ENCODE peak calls at places on chromosome 1, in six cellular contexts. S is cardiac fibroblast, N is epithelial cell of proximal tubule, W is HFFc6, R is sigmoid colon, P is GM10248. H is an unnamed sample.

GRCh38 chr1:152003846-152004442 is 10.3 kb upstream of the S100A10 start:
- DNase-seq in S (no peak), N (no peak), W (peak; percentile 16), R (no peak), P (no peak), H (peak; percentile 24)

GRCh38 chr1:147785794-147786506 is 25.5 kb upstream of the GJA5 start:
- DNase-seq in S (no peak), N (no peak), W (no peak), R (no peak), P (no peak), H (no peak)

GRCh38 chr1:47578026-47578861 is 140.4 kb downstream of the FOXD2 start:
- DNase-seq in S (no peak), N (no peak), W (no peak), R (peak; percentile 77), P (no peak), H (no peak)

GRCh38 chr1:21762022-21762404 is 20.9 kb downstream of the USP48 start:
- DNase-seq in S (no peak), N (no peak), W (no peak), R (no peak), P (no peak), H (no peak)

GRCh38 chr1:36217667-36218066 is 6.6 kb upstream of the THRAP3 start:
- DNase-seq in S (peak; percentile 81), N (peak; percentile 67), W (peak; percentile 29), R (no peak), P (no peak), H (no peak)

GRCh38 chr1:29639741-29640427 is 403.6 kb downstream of the PTPRU start:
- DNase-seq in S (peak; percentile 27), N (peak; percentile 76), W (peak; percentile 51), R (no peak), P (no peak), H (no peak)

GRCh38 chr1:12616709-12617373 is 1.2 kb downstream of the DHRS3 start:
- DNase-seq in S (peak; percentile 24), N (no peak), W (no peak), R (peak; percentile 81), P (no peak), H (no peak)

GRCh38 chr1:24828183-24828886 is 83.1 kb downstream of the CLIC4 start:
- DNase-seq in S (no peak), N (no peak), W (no peak), R (no peak), P (no peak), H (no peak)

GRCh38 chr1:198750081-198750480 is 111.2 kb downstream of the PTPRC start:
- DNase-seq in S (no peak), N (no peak), W (no peak), R (no peak), P (no peak), H (no peak)

GRCh38 chr1:45512641-45513054 is 9.0 kb downstream of the PRDX1 start:
- DNase-seq in S (peak; percentile 74), N (peak; percentile 31), W (peak; percentile 64), R (peak; percentile 67), P (peak; percentile 64), H (peak; percentile 63)

GRCh38 chr1:208809876-208810275 is 565.7 kb upstream of the PLXNA2 start:
- DNase-seq in S (no peak), N (no peak), W (no peak), R (no peak), P (no peak), H (no peak)

GRCh38 chr1:33334081-33334552 is 13.2 kb upstream of the A3GALT2 start:
- DNase-seq in S (peak; percentile 80), N (no peak), W (no peak), R (peak; percentile 87), P (no peak), H (no peak)

GRCh38 chr1:53415432-53415831 is 43.8 kb upstream of the DMRTB1 start:
- DNase-seq in S (no peak), N (no peak), W (no peak), R (peak; percentile 39), P (no peak), H (no peak)

DNA sequence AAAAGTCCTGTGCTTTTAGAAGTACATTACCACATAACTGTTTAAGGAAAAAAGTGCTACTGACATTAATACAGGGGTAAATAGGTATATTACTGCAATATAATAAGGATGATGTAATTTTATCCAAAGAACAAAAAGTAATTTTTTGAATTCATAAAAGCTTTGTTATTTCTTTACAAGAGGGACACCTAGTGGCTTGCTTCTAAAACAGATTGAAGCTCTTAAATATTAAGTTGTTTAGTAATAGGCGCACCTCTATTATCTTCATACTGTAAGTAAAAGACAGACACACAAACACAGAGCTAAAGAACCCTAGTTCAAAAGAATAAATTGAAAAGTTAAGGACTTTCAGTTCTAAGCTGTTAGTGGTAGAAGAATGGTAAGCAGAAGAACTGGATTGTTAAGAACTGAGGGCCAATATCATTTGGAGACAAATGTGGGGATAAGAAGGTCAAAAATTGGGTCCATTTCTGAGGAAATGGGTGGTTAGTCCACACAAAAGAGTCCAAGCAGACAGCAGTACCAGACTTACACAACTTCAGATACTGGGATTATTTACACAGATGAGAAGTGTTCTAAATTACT is 15.4 kb downstream of the ZNHIT6 start:
- DNase-seq in S (peak; percentile 82), N (no peak), W (peak; percentile 61), R (no peak), P (no peak), H (no peak)
- TF ChIP-seq CTCF in S (peak; percentile 35), N (peak; percentile 51), W (peak; percentile 84), R (no peak), P (peak; percentile 23), H (no peak)

DNA sequence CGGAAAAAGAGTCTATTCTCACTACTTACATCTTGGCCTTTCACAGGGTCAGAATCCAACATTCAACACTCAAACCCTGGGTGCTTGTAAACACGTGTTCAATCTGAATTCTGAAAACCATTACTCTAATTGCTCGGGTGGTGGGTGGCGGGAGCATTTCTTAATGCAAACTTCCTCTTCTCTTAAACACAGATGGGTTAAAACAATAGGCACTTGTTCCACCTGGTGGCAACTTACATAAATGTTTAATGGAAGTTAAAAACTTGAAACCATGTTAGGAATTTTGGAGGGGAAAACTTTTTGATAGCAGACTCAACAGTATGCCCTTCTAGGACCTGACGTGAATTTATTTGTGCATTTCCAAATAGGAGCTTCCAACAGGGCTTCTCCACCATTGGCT is 23.4 kb upstream of the TDRD10 start:
- DNase-seq in S (peak; percentile 64), N (no peak), W (no peak), R (no peak), P (peak; percentile 47), H (no peak)
- TF ChIP-seq CTCF in S (no peak), N (no peak), W (peak; percentile 63), R (no peak), P (peak; percentile 3), H (no peak)

GRCh38 chr1:160883586-160883985 is 1.4 kb downstream of the ITLN1 start:
- DNase-seq in S (no peak), N (no peak), W (no peak), R (no peak), P (no peak), H (no peak)

GRCh38 chr1:160888926-160889325 is 3.9 kb upstream of the ITLN1 start:
- DNase-seq in S (no peak), N (no peak), W (no peak), R (no peak), P (no peak), H (no peak)

GRCh38 chr1:160885080-160885479 is at the start of gene ITLN1:
- DNase-seq in S (no peak), N (no peak), W (no peak), R (no peak), P (no peak), H (no peak)

GRCh38 chr1:160884091-160884490 is 889 bp downstream of the ITLN1 start:
- DNase-seq in S (no peak), N (no peak), W (no peak), R (no peak), P (no peak), H (no peak)

DNA sequence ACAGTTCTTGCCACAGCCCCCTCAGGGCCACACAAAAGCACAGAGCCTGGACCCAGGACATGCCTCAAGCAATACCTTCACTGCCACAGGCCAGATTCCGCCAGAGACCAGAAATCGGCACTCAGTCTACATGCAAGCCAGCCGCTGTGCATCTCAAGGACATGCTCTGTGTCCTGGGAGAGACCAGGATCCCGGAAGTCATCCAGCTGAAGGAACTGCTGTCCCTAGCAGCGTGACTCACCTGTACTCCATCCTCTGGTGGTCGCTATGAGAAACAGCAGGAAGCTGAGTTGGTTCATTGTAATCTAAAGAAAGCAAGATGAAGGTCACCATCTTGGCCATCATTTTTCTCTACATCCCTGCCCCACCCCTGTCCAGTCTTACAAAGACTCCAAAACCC is 401 bp downstream of the ITLN1 start:
- DNase-seq in S (no peak), N (no peak), W (peak; percentile 14), R (no peak), P (no peak), H (peak; percentile 23)
- TF ChIP-seq CTCF in S (no peak), N (no peak), W (peak; percentile 76), R (no peak), P (no peak), H (peak; percentile 61)

DNA sequence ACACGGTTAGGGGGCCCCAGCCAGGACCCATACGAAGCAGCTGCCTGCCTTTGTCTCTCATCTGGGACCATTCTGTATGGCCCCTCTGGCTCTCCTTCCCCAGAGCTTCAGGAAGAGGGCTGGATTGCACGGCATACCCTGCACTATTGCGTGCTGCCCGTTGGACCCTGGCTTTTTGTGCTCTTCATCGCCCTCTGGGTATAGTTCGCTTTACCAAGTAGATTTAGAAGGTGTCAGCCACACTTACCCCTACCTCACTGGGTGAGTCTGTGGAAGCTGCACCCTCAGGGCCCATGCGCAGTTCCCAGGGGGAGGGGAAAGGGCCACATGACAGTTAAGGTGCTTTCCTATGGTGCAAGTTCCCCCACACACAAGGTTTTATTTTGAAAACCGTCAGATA is 7.2 kb downstream of the NAV1 start:
- DNase-seq in S (no peak), N (no peak), W (no peak), R (no peak), P (no peak), H (peak; percentile 59)
- TF ChIP-seq CTCF in S (no peak), N (peak; percentile 42), W (no peak), R (no peak), P (no peak), H (peak; percentile 49)

DNA sequence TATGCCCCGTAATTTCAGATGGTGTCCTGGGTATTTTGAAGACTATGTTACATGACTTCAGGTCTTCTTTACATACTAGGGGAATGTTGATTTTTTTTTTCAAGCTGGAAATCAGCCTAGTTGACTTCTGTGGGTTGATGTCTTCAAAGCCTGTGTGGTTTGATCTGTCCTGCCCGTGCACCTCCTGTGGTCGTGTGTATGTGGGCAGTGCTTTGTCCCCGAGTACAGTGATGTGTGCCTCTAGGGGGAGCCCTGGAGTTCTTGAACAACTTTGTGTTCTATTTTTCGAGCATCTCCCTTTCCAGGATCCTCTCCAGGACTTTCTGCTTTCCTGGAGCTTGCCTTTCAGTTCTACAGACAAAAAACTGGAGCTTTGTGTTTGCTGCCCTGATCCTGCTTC is 28.9 kb downstream of the OBSCN start:
- DNase-seq in S (peak; percentile 60), N (no peak), W (peak; percentile 40), R (no peak), P (no peak), H (peak; percentile 66)
- TF ChIP-seq CTCF in S (peak; percentile 65), N (peak; percentile 66), W (peak; percentile 67), R (no peak), P (no peak), H (peak; percentile 62)

H was measured in BE2C.